ENCODE peak calls at places on chromosomes 5 and 9, in five cellular contexts. One of them, this sample, is unnamed.
A peak's percentile ranks its signal among the peaks of the same experiment; 100 is the strongest.

GRCh38 chr5:59583810-59584562 is 309.5 kb downstream of the PDE4D start:
- DNase-seq in progenitor cell of endocrine pancreas: no peak
- DNase-seq in endothelial cell of umbilical vein: no peak
- DNase-seq in mammary epithelial cell: no peak
- DNase-seq in uterus: no peak
- DNase-seq in this sample: no peak

GRCh38 chr5:39093351-39093749 is 19.2 kb upstream of the RICTOR start:
- DNase-seq in mammary epithelial cell: peak; percentile 71
- DNase-seq in progenitor cell of endocrine pancreas: no peak
- DNase-seq in uterus: no peak
- DNase-seq in endothelial cell of umbilical vein: peak; percentile 63
- DNase-seq in this sample: no peak

GRCh38 chr5:169980418-169981053 is at the start of gene INSYN2B:
- DNase-seq in mammary epithelial cell: peak; percentile 83
- DNase-seq in progenitor cell of endocrine pancreas: peak; percentile 62
- DNase-seq in uterus: peak; percentile 18
- DNase-seq in endothelial cell of umbilical vein: peak; percentile 96
- DNase-seq in this sample: peak; percentile 71

GRCh38 chr5:9898319-9898718 is 268.2 kb upstream of the TAS2R1 start:
- DNase-seq in mammary epithelial cell: peak; percentile 13
- DNase-seq in progenitor cell of endocrine pancreas: no peak
- DNase-seq in uterus: no peak
- DNase-seq in endothelial cell of umbilical vein: no peak
- DNase-seq in this sample: peak; percentile 68

GRCh38 chr5:36442352-36442751 is 140.7 kb upstream of the RANBP3L start:
- DNase-seq in endothelial cell of umbilical vein: no peak
- DNase-seq in mammary epithelial cell: peak; percentile 76
- DNase-seq in uterus: no peak
- DNase-seq in progenitor cell of endocrine pancreas: no peak
- DNase-seq in this sample: peak; percentile 28

GRCh38 chr9:35470894-35471293 is 19.0 kb upstream of the RUSC2 start:
- DNase-seq in progenitor cell of endocrine pancreas: no peak
- DNase-seq in mammary epithelial cell: peak; percentile 67
- DNase-seq in uterus: peak; percentile 69
- DNase-seq in endothelial cell of umbilical vein: no peak
- DNase-seq in this sample: no peak

GRCh38 chr5:131534995-131535394 is 100.0 kb downstream of the RAPGEF6 start:
- DNase-seq in progenitor cell of endocrine pancreas: no peak
- DNase-seq in uterus: no peak
- DNase-seq in mammary epithelial cell: no peak
- DNase-seq in endothelial cell of umbilical vein: peak; percentile 70
- DNase-seq in this sample: no peak

GRCh38 chr5:142325677-142326479 is 1.1 kb upstream of the SPRY4 start:
- DNase-seq in mammary epithelial cell: peak; percentile 69
- DNase-seq in endothelial cell of umbilical vein: peak; percentile 19
- DNase-seq in uterus: no peak
- DNase-seq in progenitor cell of endocrine pancreas: peak; percentile 43
- DNase-seq in this sample: peak; percentile 88

GRCh38 chr9:117734523-117735314 is 30.5 kb downstream of the TLR4 start:
- DNase-seq in uterus: no peak
- DNase-seq in endothelial cell of umbilical vein: no peak
- DNase-seq in progenitor cell of endocrine pancreas: no peak
- DNase-seq in mammary epithelial cell: peak; percentile 25
- DNase-seq in this sample: no peak

GRCh38 chr5:74406844-74407243 is 233.7 kb downstream of the ENC1 start:
- DNase-seq in progenitor cell of endocrine pancreas: no peak
- DNase-seq in mammary epithelial cell: no peak
- DNase-seq in uterus: no peak
- DNase-seq in endothelial cell of umbilical vein: no peak
- DNase-seq in this sample: no peak

GRCh38 chr9:136545065-136545965 is 533 bp downstream of the NOTCH1 start:
- DNase-seq in endothelial cell of umbilical vein: no peak
- DNase-seq in mammary epithelial cell: peak; percentile 25
- DNase-seq in uterus: no peak
- DNase-seq in progenitor cell of endocrine pancreas: no peak
- DNase-seq in this sample: peak; percentile 18

GRCh38 chr5:116371935-116372334 is 202.7 kb downstream of the SEMA6A start:
- DNase-seq in progenitor cell of endocrine pancreas: no peak
- DNase-seq in uterus: no peak
- DNase-seq in mammary epithelial cell: no peak
- DNase-seq in endothelial cell of umbilical vein: no peak
- DNase-seq in this sample: no peak

GRCh38 chr9:109908459-109909390 is 128.7 kb downstream of the PALM2AKAP2 start:
- DNase-seq in uterus: no peak
- DNase-seq in progenitor cell of endocrine pancreas: no peak
- DNase-seq in mammary epithelial cell: no peak
- DNase-seq in endothelial cell of umbilical vein: peak; percentile 89
- DNase-seq in this sample: no peak

GRCh38 chr9:95937131-95937530 is 61.6 kb downstream of the ERCC6L2 start:
- DNase-seq in uterus: no peak
- DNase-seq in endothelial cell of umbilical vein: no peak
- DNase-seq in mammary epithelial cell: peak; percentile 66
- DNase-seq in progenitor cell of endocrine pancreas: no peak
- DNase-seq in this sample: no peak

GRCh38 chr5:146630467-146630866 is 114.5 kb upstream of the GPR151 start:
- DNase-seq in progenitor cell of endocrine pancreas: no peak
- DNase-seq in uterus: no peak
- DNase-seq in endothelial cell of umbilical vein: no peak
- DNase-seq in mammary epithelial cell: no peak
- DNase-seq in this sample: no peak

GRCh38 chr5:78547731-78548189 is 100.8 kb downstream of the LHFPL2 start:
- DNase-seq in endothelial cell of umbilical vein: no peak
- DNase-seq in uterus: peak; percentile 95
- DNase-seq in progenitor cell of endocrine pancreas: no peak
- DNase-seq in mammary epithelial cell: no peak
- DNase-seq in this sample: no peak

GRCh38 chr5:73826761-73827450 is 200.9 kb downstream of the ARHGEF28 start:
- DNase-seq in progenitor cell of endocrine pancreas: no peak
- DNase-seq in mammary epithelial cell: peak; percentile 98
- DNase-seq in uterus: peak; percentile 60
- DNase-seq in endothelial cell of umbilical vein: no peak
- DNase-seq in this sample: no peak

GRCh38 chr5:25850581-25850980 is 1187.8 kb downstream of the CDH9 start:
- DNase-seq in endothelial cell of umbilical vein: no peak
- DNase-seq in uterus: no peak
- DNase-seq in progenitor cell of endocrine pancreas: no peak
- DNase-seq in mammary epithelial cell: peak; percentile 44
- DNase-seq in this sample: no peak

GRCh38 chr5:4294878-4295277 is 699.2 kb downstream of the IRX1 start:
- DNase-seq in progenitor cell of endocrine pancreas: no peak
- DNase-seq in uterus: no peak
- DNase-seq in mammary epithelial cell: no peak
- DNase-seq in endothelial cell of umbilical vein: no peak
- DNase-seq in this sample: no peak

GRCh38 chr9:130451509-130452388 is 7.0 kb downstream of the ASS1 start:
- DNase-seq in endothelial cell of umbilical vein: peak; percentile 93
- DNase-seq in mammary epithelial cell: peak; percentile 84
- DNase-seq in progenitor cell of endocrine pancreas: no peak
- DNase-seq in uterus: peak; percentile 94
- DNase-seq in this sample: peak; percentile 89

GRCh38 chr9:137372693-137373610 is 50.0 kb downstream of the EXD3 start:
- DNase-seq in mammary epithelial cell: no peak
- DNase-seq in uterus: no peak
- DNase-seq in progenitor cell of endocrine pancreas: no peak
- DNase-seq in endothelial cell of umbilical vein: no peak
- DNase-seq in this sample: no peak

GRCh38 chr9:35618325-35618727 is at the start of gene CD72:
- DNase-seq in endothelial cell of umbilical vein: no peak
- DNase-seq in uterus: no peak
- DNase-seq in mammary epithelial cell: no peak
- DNase-seq in progenitor cell of endocrine pancreas: no peak
- DNase-seq in this sample: no peak

GRCh38 chr5:111366388-111366787 is 142.2 kb downstream of the CAMK4 start:
- DNase-seq in uterus: no peak
- DNase-seq in progenitor cell of endocrine pancreas: no peak
- DNase-seq in endothelial cell of umbilical vein: no peak
- DNase-seq in mammary epithelial cell: no peak
- DNase-seq in this sample: no peak

GRCh38 chr9:16266648-16267276 is 603.7 kb downstream of the BNC2 start:
- DNase-seq in uterus: no peak
- DNase-seq in progenitor cell of endocrine pancreas: no peak
- DNase-seq in endothelial cell of umbilical vein: no peak
- DNase-seq in mammary epithelial cell: no peak
- DNase-seq in this sample: peak; percentile 12

GRCh38 chr5:143471041-143471509 is 67.6 kb upstream of the NR3C1 start:
- DNase-seq in uterus: no peak
- DNase-seq in endothelial cell of umbilical vein: no peak
- DNase-seq in mammary epithelial cell: peak; percentile 49
- DNase-seq in progenitor cell of endocrine pancreas: no peak
- DNase-seq in this sample: no peak

GRCh38 chr9:114275246-114275994 is 47.5 kb upstream of the ORM1 start:
- DNase-seq in mammary epithelial cell: no peak
- DNase-seq in endothelial cell of umbilical vein: no peak
- DNase-seq in uterus: peak; percentile 15
- DNase-seq in progenitor cell of endocrine pancreas: no peak
- DNase-seq in this sample: no peak

GRCh38 chr5:23730023-23730422 is 222.6 kb downstream of the PRDM9 start:
- DNase-seq in endothelial cell of umbilical vein: no peak
- DNase-seq in uterus: no peak
- DNase-seq in progenitor cell of endocrine pancreas: no peak
- DNase-seq in mammary epithelial cell: no peak
- DNase-seq in this sample: no peak

GRCh38 chr5:523658-524441 is 399 bp downstream of the SLC9A3 start:
- DNase-seq in endothelial cell of umbilical vein: no peak
- DNase-seq in progenitor cell of endocrine pancreas: no peak
- DNase-seq in mammary epithelial cell: no peak
- DNase-seq in uterus: no peak
- DNase-seq in this sample: no peak

GRCh38 chr5:148569948-148570347 is 84.4 kb downstream of the HTR4 start:
- DNase-seq in progenitor cell of endocrine pancreas: no peak
- DNase-seq in mammary epithelial cell: no peak
- DNase-seq in endothelial cell of umbilical vein: no peak
- DNase-seq in uterus: no peak
- DNase-seq in this sample: no peak

GRCh38 chr5:54215233-54215736 is 95.1 kb downstream of the ARL15 start:
- DNase-seq in endothelial cell of umbilical vein: no peak
- DNase-seq in mammary epithelial cell: no peak
- DNase-seq in uterus: no peak
- DNase-seq in progenitor cell of endocrine pancreas: no peak
- DNase-seq in this sample: no peak

GRCh38 chr9:78860806-78861475 is 564.0 kb downstream of the PSAT1 start:
- DNase-seq in mammary epithelial cell: peak; percentile 78
- DNase-seq in progenitor cell of endocrine pancreas: no peak
- DNase-seq in endothelial cell of umbilical vein: peak; percentile 44
- DNase-seq in uterus: no peak
- DNase-seq in this sample: no peak

GRCh38 chr9:19223724-19224123 is 6.8 kb upstream of the DENND4C start:
- DNase-seq in uterus: peak; percentile 62
- DNase-seq in mammary epithelial cell: no peak
- DNase-seq in endothelial cell of umbilical vein: no peak
- DNase-seq in progenitor cell of endocrine pancreas: no peak
- DNase-seq in this sample: no peak

GRCh38 chr5:31492824-31493223 is 39.1 kb downstream of the DROSHA start:
- DNase-seq in mammary epithelial cell: no peak
- DNase-seq in uterus: no peak
- DNase-seq in endothelial cell of umbilical vein: peak; percentile 93
- DNase-seq in progenitor cell of endocrine pancreas: no peak
- DNase-seq in this sample: no peak

GRCh38 chr9:115396071-115396529 is 278.1 kb upstream of the TNC start:
- DNase-seq in endothelial cell of umbilical vein: no peak
- DNase-seq in mammary epithelial cell: no peak
- DNase-seq in progenitor cell of endocrine pancreas: no peak
- DNase-seq in uterus: no peak
- DNase-seq in this sample: no peak

DNA sequence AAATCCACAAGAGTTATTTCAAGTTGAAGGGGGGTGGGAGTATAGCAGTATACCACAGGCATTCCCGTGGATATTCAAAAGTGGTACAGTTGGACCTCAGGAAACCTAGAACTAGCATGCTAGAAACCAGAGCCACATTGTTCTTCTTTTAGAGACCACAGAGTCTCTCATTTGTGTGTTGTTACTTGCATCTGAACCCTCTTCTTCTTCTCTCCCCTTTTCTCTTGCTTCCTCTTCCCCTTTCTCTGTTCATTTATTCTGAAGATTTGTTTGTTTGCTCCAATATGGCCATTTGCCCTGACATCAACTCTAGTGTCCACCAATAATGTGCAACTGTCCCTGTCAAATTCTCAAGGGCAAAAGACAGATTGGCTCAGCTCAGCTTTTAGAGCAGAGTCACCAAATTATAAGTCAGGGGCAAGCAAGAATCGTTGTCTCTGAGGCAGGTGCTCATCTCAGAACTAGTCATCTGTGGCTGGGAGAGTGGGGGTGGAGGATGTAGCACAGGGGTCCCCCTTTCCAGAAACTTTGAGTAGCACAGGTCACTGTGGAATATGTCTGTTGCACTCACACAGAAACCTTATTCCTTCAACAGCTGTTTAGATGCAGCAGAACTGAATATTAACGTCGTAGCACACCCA is 321.1 kb downstream of the ARRDC3 start:
- DNase-seq in endothelial cell of umbilical vein: no peak
- DNase-seq in uterus: no peak
- DNase-seq in progenitor cell of endocrine pancreas: no peak
- DNase-seq in mammary epithelial cell: no peak
- DNase-seq in this sample: no peak
- TF ChIP-seq CTCF in endothelial cell of umbilical vein: no peak
- TF ChIP-seq CTCF in uterus: no peak
- TF ChIP-seq CTCF in progenitor cell of endocrine pancreas: no peak
- TF ChIP-seq CTCF in mammary epithelial cell: no peak
- TF ChIP-seq CTCF in this sample: no peak

GRCh38 chr9:76458903-76459690 is at the start of gene GCNT1:
- DNase-seq in endothelial cell of umbilical vein: peak; percentile 93
- DNase-seq in progenitor cell of endocrine pancreas: peak; percentile 93
- DNase-seq in mammary epithelial cell: peak; percentile 95
- DNase-seq in uterus: peak; percentile 70
- DNase-seq in this sample: peak; percentile 95

GRCh38 chr9:76456202-76456926 is 2.6 kb upstream of the GCNT1 start:
- DNase-seq in endothelial cell of umbilical vein: peak; percentile 99
- DNase-seq in progenitor cell of endocrine pancreas: peak; percentile 54
- DNase-seq in mammary epithelial cell: no peak
- DNase-seq in uterus: no peak
- DNase-seq in this sample: peak; percentile 27

GRCh38 chr9:76464706-76465105 is 5.7 kb downstream of the GCNT1 start:
- DNase-seq in mammary epithelial cell: no peak
- DNase-seq in endothelial cell of umbilical vein: no peak
- DNase-seq in progenitor cell of endocrine pancreas: no peak
- DNase-seq in uterus: no peak
- DNase-seq in this sample: no peak

GRCh38 chr9:76463211-76463610 is 4.2 kb downstream of the GCNT1 start:
- DNase-seq in endothelial cell of umbilical vein: no peak
- DNase-seq in progenitor cell of endocrine pancreas: no peak
- DNase-seq in mammary epithelial cell: no peak
- DNase-seq in uterus: no peak
- DNase-seq in this sample: no peak

GRCh38 chr9:76459691-76460635 is 981 bp downstream of the GCNT1 start:
- DNase-seq in uterus: peak; percentile 62
- DNase-seq in endothelial cell of umbilical vein: peak; percentile 79
- DNase-seq in progenitor cell of endocrine pancreas: peak; percentile 23
- DNase-seq in mammary epithelial cell: peak; percentile 55
- DNase-seq in this sample: peak; percentile 45
- TF ChIP-seq CTCF in uterus: peak; percentile 34
- TF ChIP-seq CTCF in endothelial cell of umbilical vein: peak; percentile 61
- TF ChIP-seq CTCF in progenitor cell of endocrine pancreas: peak; percentile 69
- TF ChIP-seq CTCF in mammary epithelial cell: peak; percentile 44
- TF ChIP-seq CTCF in this sample: no peak

GRCh38 chr9:126515001-126515872 is 98.5 kb upstream of the LMX1B start:
- DNase-seq in endothelial cell of umbilical vein: no peak
- DNase-seq in progenitor cell of endocrine pancreas: no peak
- DNase-seq in uterus: no peak
- DNase-seq in mammary epithelial cell: no peak
- DNase-seq in this sample: no peak
- TF ChIP-seq CTCF in endothelial cell of umbilical vein: no peak
- TF ChIP-seq CTCF in progenitor cell of endocrine pancreas: no peak
- TF ChIP-seq CTCF in uterus: no peak
- TF ChIP-seq CTCF in mammary epithelial cell: no peak
- TF ChIP-seq CTCF in this sample: no peak

GRCh38 chr5:27473300-27474053 is 435.1 kb upstream of the CDH9 start:
- DNase-seq in endothelial cell of umbilical vein: no peak
- DNase-seq in mammary epithelial cell: no peak
- DNase-seq in progenitor cell of endocrine pancreas: no peak
- DNase-seq in uterus: no peak
- DNase-seq in this sample: no peak
- TF ChIP-seq CTCF in endothelial cell of umbilical vein: no peak
- TF ChIP-seq CTCF in mammary epithelial cell: no peak
- TF ChIP-seq CTCF in progenitor cell of endocrine pancreas: no peak
- TF ChIP-seq CTCF in uterus: no peak
- TF ChIP-seq CTCF in this sample: no peak

This sample was measured in Calu3.